ENCODE peak calls at places on chromosomes 3 and 15, in five cellular contexts. C is stomach, S is neural progenitor cell, E is aorta, H is gastrocnemius medialis. Z is an unnamed sample. For H3K4me1, the result is how much of the 10 kb centered on the place peaks cover.

GRCh38 chr3:170717410-170718402 is 131.8 kb upstream of the SLC7A14 start:
- DNase-seq in S (no peak), H (no peak), E (peak), C (no peak), Z (no peak)

GRCh38 chr3:194687638-194688206 is 2.0 kb downstream of the FAM43A start:
- DNase-seq in H (peak), E (peak), S (peak), C (peak), Z (no peak)

GRCh38 chr3:38002940-38003339 is 12.4 kb downstream of the VILL start:
- DNase-seq in S (no peak), H (peak), E (peak), C (no peak), Z (no peak)

GRCh38 chr3:190229632-190230424 is 92.4 kb downstream of the CLDN1 start:
- DNase-seq in E (no peak), S (no peak), H (no peak), C (no peak), Z (no peak)

GRCh38 chr3:196596355-196596754 is 27.9 kb downstream of the FBXO45 start:
- DNase-seq in S (no peak), C (no peak), E (no peak), H (no peak), Z (no peak)

GRCh38 chr3:108388136-108389132 is 92.1 kb downstream of the HHLA2 start:
- DNase-seq in E (no peak), H (no peak), S (no peak), C (no peak), Z (no peak)

GRCh38 chr3:114660124-114660523 is 366.3 kb downstream of the TIGIT start:
- DNase-seq in S (peak), H (no peak), E (peak), C (peak), Z (no peak)

GRCh38 chr3:183460059-183461052 is 31.9 kb upstream of the MCF2L2 start:
- DNase-seq in H (no peak), E (no peak), C (no peak), S (no peak), Z (no peak)

GRCh38 chr3:191592105-191592504 is 131.1 kb downstream of the PYDC2 start:
- DNase-seq in E (no peak), C (no peak), S (no peak), H (no peak), Z (no peak)

GRCh38 chr15:95996494-95996893 is 334.0 kb upstream of the NR2F2 start:
- DNase-seq in E (no peak), C (no peak), S (no peak), H (no peak), Z (no peak)

GRCh38 chr3:36679384-36680200 is 84.8 kb downstream of the DCLK3 start:
- DNase-seq in C (no peak), S (no peak), H (no peak), E (no peak), Z (no peak)

GRCh38 chr3:71926242-71926560 is 141.3 kb upstream of the PROK2 start:
- DNase-seq in E (no peak), C (peak), H (no peak), S (peak), Z (peak)

GRCh38 chr3:37793889-37794591 is 67.6 kb upstream of the CTDSPL start:
- DNase-seq in E (no peak), C (no peak), H (no peak), S (peak), Z (no peak)

GRCh38 chr3:193510154-193510553 is 44.5 kb downstream of the ATP13A4 start:
- DNase-seq in C (no peak), S (no peak), E (no peak), H (no peak), Z (no peak)

GRCh38 chr3:122694966-122695365 is 14.3 kb downstream of the PARP14 start:
- DNase-seq in E (no peak), H (no peak), C (no peak), S (no peak), Z (no peak)

GRCh38 chr15:33701304-33701696 is 267.0 kb upstream of the CHRM5 start:
- DNase-seq in H (no peak), S (no peak), E (no peak), C (no peak), Z (no peak)

GRCh38 chr3:115838786-115839185 is 215.5 kb downstream of the GAP43 start:
- DNase-seq in H (no peak), E (no peak), C (no peak), S (no peak), Z (no peak)

GRCh38 chr15:74961616-74962015 is 5.0 kb upstream of the RPP25 start:
- DNase-seq in H (no peak), E (no peak), S (no peak), C (no peak), Z (no peak)

GRCh38 chr3:2771193-2771592 is 339.0 kb downstream of the IL5RA start:
- DNase-seq in H (no peak), S (no peak), E (no peak), C (no peak), Z (no peak)

GRCh38 chr15:23860290-23860751 is 173.2 kb upstream of the NDN start:
- DNase-seq in C (no peak), H (no peak), S (peak), E (no peak), Z (peak)

DNA sequence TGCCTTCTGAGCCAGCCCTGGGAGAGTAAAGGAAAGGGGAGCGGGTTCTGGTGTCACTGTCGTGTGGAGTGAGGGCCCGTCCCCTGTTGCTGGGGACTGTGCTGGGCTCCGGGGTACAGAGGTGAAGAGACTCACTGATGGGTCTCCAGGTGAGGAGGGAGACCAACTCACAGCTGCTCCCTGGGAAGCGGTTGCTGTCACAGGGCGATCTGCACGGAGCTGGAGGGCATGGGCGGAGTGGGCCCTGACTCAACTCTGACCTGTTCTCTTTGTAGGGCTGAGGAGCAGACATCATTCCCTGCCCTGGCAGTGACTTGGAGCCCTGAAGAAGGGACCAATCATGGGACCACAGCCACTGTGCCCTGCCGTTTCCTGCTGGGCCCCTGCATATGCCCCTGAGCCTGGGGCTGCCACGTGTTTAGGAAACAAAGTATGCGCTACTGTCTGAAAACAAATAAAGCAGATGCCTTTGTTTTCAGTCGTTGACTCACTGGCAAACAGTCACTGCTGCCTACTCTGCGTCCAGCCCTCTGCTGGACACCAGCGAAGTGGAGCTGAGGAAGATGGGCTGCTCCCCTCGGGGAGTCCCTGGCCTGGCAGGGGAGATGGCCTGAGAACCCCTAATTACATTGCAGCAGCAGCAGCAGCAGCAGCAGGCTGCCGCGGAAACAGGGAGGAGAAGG is 22.9 kb upstream of the PLXNA1 start:
- DNase-seq in S (peak), H (no peak), C (no peak), E (peak), Z (no peak)
- H3K27ac ChIP-seq in S (no peak), H (peak), C (no peak), E (no peak), Z (no peak)

DNA sequence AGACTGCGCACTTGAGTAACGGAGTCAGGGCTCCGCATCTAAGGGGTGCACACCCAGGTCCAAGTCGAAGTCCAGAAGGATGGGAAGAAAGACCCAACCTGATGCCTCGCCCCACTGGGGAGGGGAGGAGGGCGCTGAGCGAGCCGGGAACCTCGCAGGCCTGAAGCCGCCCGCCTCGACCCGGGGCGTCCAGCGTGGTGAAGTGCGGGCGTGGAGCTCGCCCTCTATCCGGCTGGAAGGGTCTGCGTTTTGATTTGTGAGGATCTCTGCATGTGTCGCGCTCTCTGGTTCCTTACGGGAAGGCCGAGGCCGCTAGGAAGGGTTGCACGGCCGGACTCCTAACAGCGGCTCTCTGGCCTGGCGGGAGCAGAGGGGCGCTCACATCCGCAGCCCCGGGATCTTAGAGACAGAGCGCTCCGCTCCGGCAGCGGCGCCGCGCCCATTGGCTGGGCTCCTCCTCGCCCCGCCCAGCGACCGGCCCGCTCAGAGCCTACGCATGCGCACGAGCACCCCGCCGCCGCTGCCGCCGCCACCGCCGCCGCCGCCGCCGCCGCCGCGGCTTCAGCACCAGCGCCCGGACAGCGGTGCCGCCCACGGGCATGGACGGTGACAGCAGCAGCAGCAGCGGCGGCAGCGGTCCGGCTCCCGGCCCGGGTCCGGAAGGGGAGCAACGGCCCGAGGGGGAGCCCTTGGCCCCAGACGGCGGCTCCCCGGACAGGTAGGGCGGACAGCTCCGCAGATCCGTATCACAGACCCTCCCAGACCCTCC is at the start of gene DISP2:
- DNase-seq in S (peak), C (peak), E (peak), H (peak), Z (no peak)
- H3K4me3 ChIP-seq in S (peak), C (peak), E (peak), H (peak), Z (peak)

DNA sequence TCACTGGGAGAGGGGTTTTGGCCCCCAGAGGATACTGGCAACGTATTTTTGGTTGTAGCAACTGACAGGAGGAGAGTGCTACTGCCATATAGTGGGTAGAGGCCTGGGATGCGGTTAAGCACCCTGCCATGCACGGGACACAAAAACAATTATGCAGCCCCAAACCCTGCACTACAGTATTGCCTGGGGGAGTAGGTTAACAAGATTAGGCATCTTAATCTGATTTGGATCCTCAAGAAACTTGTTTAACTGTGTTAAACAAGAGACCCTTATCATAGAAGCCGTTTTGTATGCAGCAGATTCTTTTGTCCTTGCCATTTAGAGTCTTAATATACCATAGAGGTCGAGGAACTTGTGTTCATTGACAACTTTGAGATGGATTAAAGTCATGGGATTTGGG is 3.4 kb downstream of the PHLDB2 start:
- DNase-seq in S (peak), E (no peak), C (no peak), H (no peak), Z (no peak)
- H3K4me1 ChIP-seq in S (under half), E (under half), C (half or more), H (under half), Z (under half)

DNA sequence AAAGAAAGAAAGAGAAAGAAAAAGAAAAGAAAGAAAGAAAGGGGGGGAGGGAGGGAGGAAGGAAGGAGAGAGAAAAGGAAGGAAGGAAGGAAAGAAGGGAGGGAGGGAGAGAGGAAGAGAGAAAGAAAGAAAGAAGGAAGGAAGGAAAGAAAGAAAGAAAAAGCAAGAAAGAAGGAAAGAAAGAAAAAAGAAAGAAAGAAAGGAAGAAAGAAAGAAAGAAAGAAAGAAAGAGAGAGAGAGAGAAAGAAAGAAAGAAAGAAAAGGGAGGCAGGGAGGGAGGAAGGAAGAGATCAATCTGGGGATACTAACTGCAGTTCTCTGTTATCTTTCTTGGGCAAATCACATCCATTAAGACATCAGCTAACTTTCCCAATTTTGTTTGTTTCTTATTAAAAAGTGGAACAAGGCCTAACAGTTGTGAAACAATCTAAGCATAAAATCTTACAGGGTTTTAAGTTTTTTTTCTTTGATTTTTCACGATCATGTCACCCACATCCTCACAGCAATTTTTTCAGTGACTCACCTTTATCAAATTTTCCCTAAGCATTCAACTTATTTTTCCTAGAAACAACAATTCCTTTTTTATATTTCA is 36.8 kb downstream of the TBC1D2B start:
- DNase-seq in H (no peak), C (no peak), E (no peak), S (no peak), Z (no peak)
- H3K27ac ChIP-seq in H (no peak), C (no peak), E (no peak), S (no peak), Z (no peak)

GRCh38 chr15:68578175-68578959 is 426 bp upstream of the CORO2B start:
- DNase-seq in H (peak), C (peak), E (peak), S (peak), Z (no peak)

GRCh38 chr15:68580883-68581155 is 2.0 kb downstream of the CORO2B start:
- DNase-seq in C (no peak), S (no peak), E (no peak), H (no peak), Z (no peak)

GRCh38 chr15:68581725-68582124 is 2.9 kb downstream of the CORO2B start:
- DNase-seq in C (no peak), S (no peak), E (no peak), H (no peak), Z (no peak)

GRCh38 chr15:68578960-68579935 is at the start of gene CORO2B:
- DNase-seq in S (peak), C (no peak), E (no peak), H (no peak), Z (no peak)

GRCh38 chr15:68580026-68580882 is 1.5 kb downstream of the CORO2B start:
- DNase-seq in C (no peak), E (no peak), S (no peak), H (peak), Z (no peak)
- H3K4me3 ChIP-seq in C (peak), E (no peak), S (no peak), H (no peak), Z (no peak)

Z was measured in iPS DF 6.9.